ENCODE peak calls at places on chromosomes 5 and 9, in nine cellular contexts. X, V, E, D, R, Y, Q, S and I are unnamed samples.

GRCh38 chr5:169289520-169289919 is 11.4 kb downstream of the SLIT3 start:
- DNase-seq in X (no peak), V (no peak), E (no peak), D (no peak), R (no peak), Y (no peak), Q (no peak), S (no peak), I (no peak)

GRCh38 chr5:36066540-36067210 is at the start of gene UGT3A2:
- DNase-seq in X (peak; percentile 43), V (no peak), E (no peak), D (no peak), R (no peak), Y (no peak), Q (no peak), S (no peak), I (no peak)

GRCh38 chr9:132042324-132042723 is 37.3 kb downstream of the MED27 start:
- DNase-seq in X (no peak), V (no peak), E (peak; percentile 55), D (peak; percentile 94), R (no peak), Y (peak; percentile 5), Q (no peak), S (no peak), I (no peak)

GRCh38 chr5:8749556-8749955 is 796.3 kb downstream of the SEMA5A start:
- DNase-seq in X (no peak), V (no peak), E (no peak), D (no peak), R (no peak), Y (no peak), Q (no peak), S (no peak), I (no peak)

GRCh38 chr5:38113880-38114279 is 144.5 kb upstream of the EGFLAM start:
- DNase-seq in X (no peak), V (no peak), E (no peak), D (no peak), R (no peak), Y (no peak), Q (no peak), S (no peak), I (no peak)

GRCh38 chr5:5141625-5142527 is 1.7 kb downstream of the ADAMTS16 start:
- DNase-seq in X (peak; percentile 68), V (peak; percentile 11), E (peak; percentile 72), D (peak; percentile 80), R (peak; percentile 32), Y (peak; percentile 67), Q (peak; percentile 33), S (peak; percentile 68), I (peak; percentile 32)

GRCh38 chr5:35252963-35253362 is 22.7 kb upstream of the PRLR start:
- DNase-seq in X (no peak), V (no peak), E (no peak), D (no peak), R (no peak), Y (no peak), Q (no peak), S (no peak), I (no peak)

GRCh38 chr5:14726066-14726838 is 61.7 kb downstream of the OTULIN start:
- DNase-seq in X (no peak), V (no peak), E (no peak), D (peak; percentile 45), R (no peak), Y (no peak), Q (no peak), S (no peak), I (no peak)

GRCh38 chr5:154519375-154519774 is 41.3 kb upstream of the HAND1 start:
- DNase-seq in X (no peak), V (no peak), E (no peak), D (peak; percentile 16), R (no peak), Y (no peak), Q (no peak), S (no peak), I (no peak)

GRCh38 chr9:128309551-128309950 is 12.7 kb downstream of the TRUB2 start:
- DNase-seq in X (no peak), V (no peak), E (no peak), D (no peak), R (no peak), Y (no peak), Q (no peak), S (no peak), I (no peak)

GRCh38 chr5:168813179-168813968 is 234.2 kb upstream of the PANK3 start:
- DNase-seq in X (no peak), V (no peak), E (peak; percentile 90), D (no peak), R (no peak), Y (no peak), Q (no peak), S (no peak), I (no peak)

GRCh38 chr5:107129051-107129450 is 541.7 kb downstream of the EFNA5 start:
- DNase-seq in X (no peak), V (no peak), E (no peak), D (peak; percentile 73), R (no peak), Y (no peak), Q (no peak), S (no peak), I (no peak)

GRCh38 chr9:6761306-6761705 is 3.5 kb downstream of the KDM4C start:
- DNase-seq in X (no peak), V (no peak), E (no peak), D (no peak), R (no peak), Y (no peak), Q (no peak), S (no peak), I (no peak)

GRCh38 chr5:90519081-90519480 is 10.3 kb downstream of the LYSMD3 start:
- DNase-seq in X (no peak), V (no peak), E (no peak), D (peak; percentile 12), R (no peak), Y (no peak), Q (no peak), S (no peak), I (no peak)

GRCh38 chr9:132784286-132784820 is 93.7 kb downstream of the AK8 start:
- DNase-seq in X (no peak), V (no peak), E (no peak), D (no peak), R (no peak), Y (no peak), Q (no peak), S (peak; percentile 20), I (no peak)

GRCh38 chr9:114930063-114930812 is at the start of gene TNFSF8:
- DNase-seq in X (no peak), V (no peak), E (no peak), D (no peak), R (no peak), Y (peak; percentile 45), Q (peak; percentile 46), S (no peak), I (peak; percentile 41)

GRCh38 chr9:70902705-70903131 is 218.7 kb downstream of the TRPM3 start:
- DNase-seq in X (no peak), V (no peak), E (no peak), D (peak; percentile 94), R (no peak), Y (peak; percentile 88), Q (no peak), S (no peak), I (no peak)

GRCh38 chr5:143717400-143717799 is 94.6 kb upstream of the HMHB1 start:
- DNase-seq in X (no peak), V (no peak), E (no peak), D (peak; percentile 85), R (no peak), Y (no peak), Q (no peak), S (no peak), I (no peak)

GRCh38 chr5:66757834-66758396 is 161.7 kb downstream of the MAST4 start:
- DNase-seq in X (no peak), V (no peak), E (no peak), D (no peak), R (no peak), Y (no peak), Q (no peak), S (no peak), I (no peak)